ENCODE peak calls at places on chromosome 12, in six cellular contexts. P is heart left ventricle; J is body of pancreas; C is psoas muscle; W is foreskin melanocyte; U is activated T-cell treated with anti-CD3 and anti-CD28 coated beads, Interleukin-2, amount 50 U/mL, for 72 hours. Z is an unnamed sample.

GRCh38 chr12:3732901-3733300 is 20.0 kb downstream of the CRACR2A start:
- DNase-seq in C (no peak), U (no peak), J (no peak), P (no peak), W (no peak), Z (no peak)

GRCh38 chr12:53115112-53115890 is 12.0 kb downstream of the SOAT2 start:
- DNase-seq in J (no peak), C (no peak), W (no peak), U (no peak), P (no peak), Z (no peak)

GRCh38 chr12:3523728-3524127 is 32.7 kb downstream of the PRMT8 start:
- DNase-seq in J (no peak), P (no peak), C (no peak), U (no peak), W (no peak), Z (no peak)

GRCh38 chr12:125512541-125513298 is 447.5 kb downstream of the AACS start:
- DNase-seq in U (no peak), C (no peak), P (no peak), J (no peak), W (no peak), Z (no peak)

GRCh38 chr12:93107514-93107942 is 178.4 kb upstream of the EEA1 start:
- DNase-seq in P (no peak), W (no peak), J (no peak), U (no peak), C (no peak), Z (no peak)

GRCh38 chr12:57238854-57239554 is 9.5 kb downstream of the SHMT2 start:
- DNase-seq in W (peak; percentile 79), P (peak; percentile 90), J (peak; percentile 83), U (peak; percentile 96), C (peak; percentile 91), Z (peak; percentile 93)

GRCh38 chr12:52182456-52182855 is 9.4 kb downstream of the KRT80 start:
- DNase-seq in P (no peak), U (no peak), W (no peak), J (no peak), C (no peak), Z (no peak)

GRCh38 chr12:6195665-6196535 is 4.3 kb upstream of the CD9 start:
- DNase-seq in C (peak; percentile 83), U (peak; percentile 85), P (peak; percentile 84), W (peak; percentile 76), J (peak; percentile 89), Z (peak; percentile 93)

GRCh38 chr12:6458281-6459003 is 6.6 kb downstream of the TAPBPL start:
- DNase-seq in C (no peak), J (no peak), P (no peak), U (no peak), W (no peak), Z (no peak)

GRCh38 chr12:96876966-96877365 is 30.1 kb upstream of the NEDD1 start:
- DNase-seq in W (no peak), U (no peak), J (no peak), C (no peak), P (no peak), Z (no peak)

GRCh38 chr12:111222027-111222414 is 146.9 kb downstream of the PHETA1 start:
- DNase-seq in C (no peak), P (no peak), W (no peak), U (no peak), J (no peak), Z (no peak)

GRCh38 chr12:6303046-6303445 is 7.4 kb upstream of the PLEKHG6 start:
- DNase-seq in W (no peak), C (no peak), J (no peak), U (no peak), P (no peak), Z (no peak)